ENCODE peak calls at places on chromosomes 7 and 10, in five cellular contexts. One of them, this sample, is unnamed.

GRCh38 chr7:149414745-149415390 is 46.0 kb downstream of the ZNF777 start:
- DNase-seq in endothelial cell: peak
- DNase-seq in ovary: peak
- DNase-seq in HCT116: no peak
- DNase-seq in cardiac muscle cell: peak
- DNase-seq in this sample: peak

GRCh38 chr7:105014725-105015630 is 973 bp downstream of the KMT2E start:
- DNase-seq in endothelial cell: peak
- DNase-seq in ovary: peak
- DNase-seq in HCT116: no peak
- DNase-seq in cardiac muscle cell: peak
- DNase-seq in this sample: peak

GRCh38 chr10:130014734-130015695 is 50.9 kb upstream of the EBF3 start:
- DNase-seq in endothelial cell: no peak
- DNase-seq in ovary: no peak
- DNase-seq in HCT116: no peak
- DNase-seq in cardiac muscle cell: no peak
- DNase-seq in this sample: no peak

GRCh38 chr7:21912305-21912704 is 33.4 kb downstream of the CDCA7L start:
- DNase-seq in endothelial cell: no peak
- DNase-seq in ovary: peak
- DNase-seq in HCT116: no peak
- DNase-seq in cardiac muscle cell: peak
- DNase-seq in this sample: no peak

GRCh38 chr10:14707441-14707840 is 67.3 kb downstream of the FAM107B start:
- DNase-seq in endothelial cell: no peak
- DNase-seq in ovary: no peak
- DNase-seq in HCT116: no peak
- DNase-seq in cardiac muscle cell: peak
- DNase-seq in this sample: no peak

GRCh38 chr7:113289140-113289740 is 170.9 kb upstream of the SMIM30 start:
- DNase-seq in endothelial cell: no peak
- DNase-seq in ovary: no peak
- DNase-seq in HCT116: peak
- DNase-seq in cardiac muscle cell: peak
- DNase-seq in this sample: no peak

GRCh38 chr10:24207781-24208611 is 942 bp upstream of the KIAA1217 start:
- DNase-seq in endothelial cell: peak
- DNase-seq in ovary: peak
- DNase-seq in HCT116: no peak
- DNase-seq in cardiac muscle cell: peak
- DNase-seq in this sample: no peak

GRCh38 chr7:131288446-131288845 is 39.2 kb upstream of the MKLN1 start:
- DNase-seq in endothelial cell: no peak
- DNase-seq in ovary: no peak
- DNase-seq in HCT116: no peak
- DNase-seq in cardiac muscle cell: no peak
- DNase-seq in this sample: no peak

GRCh38 chr10:87734987-87735827 is 75.5 kb downstream of the PAPSS2 start:
- DNase-seq in endothelial cell: peak
- DNase-seq in ovary: peak
- DNase-seq in HCT116: peak
- DNase-seq in cardiac muscle cell: peak
- DNase-seq in this sample: peak

GRCh38 chr10:48614481-48615383 is 9.9 kb upstream of the ARHGAP22 start:
- DNase-seq in endothelial cell: no peak
- DNase-seq in ovary: no peak
- DNase-seq in HCT116: no peak
- DNase-seq in cardiac muscle cell: peak
- DNase-seq in this sample: no peak

GRCh38 chr10:130862626-130863025 is 448.9 kb downstream of the TCERG1L start:
- DNase-seq in endothelial cell: no peak
- DNase-seq in ovary: no peak
- DNase-seq in HCT116: no peak
- DNase-seq in cardiac muscle cell: no peak
- DNase-seq in this sample: no peak

GRCh38 chr10:132397036-132397541 is at the start of gene PWWP2B:
- DNase-seq in endothelial cell: peak
- DNase-seq in ovary: peak
- DNase-seq in HCT116: no peak
- DNase-seq in cardiac muscle cell: peak
- DNase-seq in this sample: peak

DNA sequence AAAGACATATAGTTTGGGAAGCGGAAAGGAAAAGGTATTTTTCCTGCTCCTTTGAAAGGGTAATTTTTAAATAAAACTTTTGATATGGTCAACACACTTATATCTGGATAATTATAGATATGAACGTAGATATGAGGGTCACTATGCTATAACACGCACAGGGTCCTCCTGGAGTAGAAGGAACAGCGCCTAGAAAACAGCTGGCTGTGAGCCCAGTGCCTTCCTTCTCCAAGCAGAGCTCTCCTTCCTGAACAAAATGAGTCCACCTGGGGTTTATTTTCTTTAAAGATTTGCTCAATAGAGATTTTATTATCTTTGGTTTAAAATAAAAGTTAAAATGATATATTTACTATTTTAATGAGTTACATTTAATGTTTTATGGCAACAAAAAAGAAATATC is 13.1 kb downstream of the STEAP1 start:
- DNase-seq in endothelial cell: no peak
- DNase-seq in ovary: no peak
- DNase-seq in HCT116: no peak
- DNase-seq in cardiac muscle cell: no peak
- DNase-seq in this sample: no peak
- TF ChIP-seq CTCF in endothelial cell: no peak
- TF ChIP-seq CTCF in ovary: no peak
- TF ChIP-seq CTCF in HCT116: no peak
- TF ChIP-seq CTCF in cardiac muscle cell: no peak
- TF ChIP-seq CTCF in this sample: no peak

GRCh38 chr10:37268266-37268665 is 142.9 kb downstream of the ANKRD30A start:
- DNase-seq in endothelial cell: no peak
- DNase-seq in ovary: no peak
- DNase-seq in HCT116: no peak
- DNase-seq in cardiac muscle cell: no peak
- DNase-seq in this sample: no peak

DNA sequence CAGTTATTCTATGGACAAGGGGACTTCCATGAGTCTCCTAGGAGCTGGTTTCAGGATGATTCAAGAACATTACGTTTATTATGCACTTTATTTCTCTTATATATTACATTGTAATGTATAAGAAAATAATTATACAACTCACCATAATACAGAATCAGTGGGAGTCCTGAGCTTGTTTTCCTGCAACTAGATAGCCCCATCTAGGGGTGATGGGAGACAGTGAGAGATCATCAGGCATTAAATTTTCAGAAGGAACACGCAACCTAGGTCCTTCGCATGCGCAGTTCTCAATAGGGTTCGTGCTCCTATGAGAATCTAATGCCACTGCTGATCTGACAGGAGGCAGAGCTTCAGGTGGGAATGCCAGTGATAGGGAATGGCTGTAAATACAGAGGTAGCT is 137.9 kb downstream of the ANKRD30A start:
- DNase-seq in endothelial cell: no peak
- DNase-seq in ovary: no peak
- DNase-seq in HCT116: no peak
- DNase-seq in cardiac muscle cell: no peak
- DNase-seq in this sample: no peak
- TF ChIP-seq CTCF in endothelial cell: no peak
- TF ChIP-seq CTCF in ovary: no peak
- TF ChIP-seq CTCF in HCT116: no peak
- TF ChIP-seq CTCF in cardiac muscle cell: no peak
- TF ChIP-seq CTCF in this sample: no peak

GRCh38 chr7:9600974-9601373 is 1167.6 kb downstream of the NXPH1 start:
- DNase-seq in endothelial cell: peak
- DNase-seq in ovary: no peak
- DNase-seq in HCT116: no peak
- DNase-seq in cardiac muscle cell: no peak
- DNase-seq in this sample: peak
- TF ChIP-seq CTCF in endothelial cell: peak
- TF ChIP-seq CTCF in ovary: no peak
- TF ChIP-seq CTCF in HCT116: peak
- TF ChIP-seq CTCF in cardiac muscle cell: no peak
- TF ChIP-seq CTCF in this sample: peak

GRCh38 chr7:27300401-27300800 is 57.8 kb downstream of the EVX1 start:
- DNase-seq in endothelial cell: no peak
- DNase-seq in ovary: no peak
- DNase-seq in HCT116: no peak
- DNase-seq in cardiac muscle cell: no peak
- DNase-seq in this sample: no peak

GRCh38 chr7:27303021-27303420 is 60.4 kb downstream of the EVX1 start:
- DNase-seq in endothelial cell: no peak
- DNase-seq in ovary: peak
- DNase-seq in HCT116: no peak
- DNase-seq in cardiac muscle cell: no peak
- DNase-seq in this sample: no peak

GRCh38 chr7:27305854-27306253 is 63.3 kb downstream of the EVX1 start:
- DNase-seq in endothelial cell: no peak
- DNase-seq in ovary: no peak
- DNase-seq in HCT116: no peak
- DNase-seq in cardiac muscle cell: no peak
- DNase-seq in this sample: no peak

GRCh38 chr7:27302590-27302989 is 60.0 kb downstream of the EVX1 start:
- DNase-seq in endothelial cell: no peak
- DNase-seq in ovary: no peak
- DNase-seq in HCT116: no peak
- DNase-seq in cardiac muscle cell: no peak
- DNase-seq in this sample: no peak
- TF ChIP-seq CTCF in endothelial cell: no peak
- TF ChIP-seq CTCF in ovary: no peak
- TF ChIP-seq CTCF in HCT116: no peak
- TF ChIP-seq CTCF in cardiac muscle cell: no peak
- TF ChIP-seq CTCF in this sample: no peak

GRCh38 chr10:43198682-43199005 is 60.4 kb downstream of the CSGALNACT2 start:
- DNase-seq in endothelial cell: no peak
- DNase-seq in ovary: no peak
- DNase-seq in HCT116: no peak
- DNase-seq in cardiac muscle cell: no peak
- DNase-seq in this sample: no peak
- TF ChIP-seq CTCF in endothelial cell: no peak
- TF ChIP-seq CTCF in ovary: no peak
- TF ChIP-seq CTCF in HCT116: no peak
- TF ChIP-seq CTCF in cardiac muscle cell: no peak
- TF ChIP-seq CTCF in this sample: no peak

GRCh38 chr10:84848967-84849366 is 520.6 kb downstream of the CCSER2 start:
- DNase-seq in endothelial cell: no peak
- DNase-seq in ovary: no peak
- DNase-seq in HCT116: no peak
- DNase-seq in cardiac muscle cell: no peak
- DNase-seq in this sample: no peak

GRCh38 chr10:84850826-84851225 is 522.4 kb downstream of the CCSER2 start:
- DNase-seq in endothelial cell: no peak
- DNase-seq in ovary: no peak
- DNase-seq in HCT116: no peak
- DNase-seq in cardiac muscle cell: no peak
- DNase-seq in this sample: no peak

GRCh38 chr10:84846646-84847045 is 518.3 kb downstream of the CCSER2 start:
- DNase-seq in endothelial cell: no peak
- DNase-seq in ovary: no peak
- DNase-seq in HCT116: no peak
- DNase-seq in cardiac muscle cell: no peak
- DNase-seq in this sample: peak

GRCh38 chr10:84842593-84842992 is 514.2 kb downstream of the CCSER2 start:
- DNase-seq in endothelial cell: no peak
- DNase-seq in ovary: no peak
- DNase-seq in HCT116: no peak
- DNase-seq in cardiac muscle cell: no peak
- DNase-seq in this sample: no peak

GRCh38 chr10:84845628-84846261 is 517.4 kb downstream of the CCSER2 start:
- DNase-seq in endothelial cell: peak
- DNase-seq in ovary: no peak
- DNase-seq in HCT116: peak
- DNase-seq in cardiac muscle cell: no peak
- DNase-seq in this sample: no peak
- TF ChIP-seq CTCF in endothelial cell: no peak
- TF ChIP-seq CTCF in ovary: no peak
- TF ChIP-seq CTCF in HCT116: peak
- TF ChIP-seq CTCF in cardiac muscle cell: no peak
- TF ChIP-seq CTCF in this sample: peak

DNA sequence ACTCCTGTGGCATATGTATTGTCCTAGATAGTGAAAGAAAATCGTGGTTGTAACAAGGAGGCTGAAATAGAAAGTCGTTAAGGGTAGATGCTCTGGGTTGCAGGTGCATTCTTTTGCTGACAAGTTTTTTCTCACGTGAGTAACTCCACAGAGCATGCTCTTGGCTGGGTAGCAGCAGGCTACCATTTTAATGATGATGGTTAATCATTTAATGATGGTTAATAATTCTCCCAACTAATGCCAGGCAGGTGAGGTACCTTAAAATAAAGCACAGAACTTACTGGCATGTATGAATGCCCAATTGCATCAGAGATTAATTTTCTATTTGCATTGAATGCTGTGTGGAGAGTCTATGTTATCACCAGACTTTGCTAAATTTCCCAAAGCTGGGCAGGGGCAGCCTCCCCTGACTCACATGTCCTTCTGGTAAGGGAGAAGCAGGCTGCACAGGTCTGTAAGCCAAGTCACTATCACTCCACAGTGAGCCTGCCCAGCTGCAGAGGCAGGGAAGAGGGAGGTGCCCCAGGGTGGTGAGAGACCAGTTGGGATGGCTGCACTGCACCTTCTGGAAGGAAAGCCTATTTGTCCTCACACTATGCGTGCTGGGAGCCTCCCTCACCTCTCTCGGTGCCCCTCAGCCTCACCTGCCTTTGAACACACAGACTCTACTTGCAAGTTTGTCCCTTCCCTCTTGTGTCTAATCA is 287.0 kb upstream of the IGFBP3 start:
- DNase-seq in endothelial cell: no peak
- DNase-seq in ovary: no peak
- DNase-seq in HCT116: no peak
- DNase-seq in cardiac muscle cell: no peak
- DNase-seq in this sample: no peak
- TF ChIP-seq CTCF in endothelial cell: no peak
- TF ChIP-seq CTCF in ovary: no peak
- TF ChIP-seq CTCF in HCT116: no peak
- TF ChIP-seq CTCF in cardiac muscle cell: no peak
- TF ChIP-seq CTCF in this sample: no peak

DNA sequence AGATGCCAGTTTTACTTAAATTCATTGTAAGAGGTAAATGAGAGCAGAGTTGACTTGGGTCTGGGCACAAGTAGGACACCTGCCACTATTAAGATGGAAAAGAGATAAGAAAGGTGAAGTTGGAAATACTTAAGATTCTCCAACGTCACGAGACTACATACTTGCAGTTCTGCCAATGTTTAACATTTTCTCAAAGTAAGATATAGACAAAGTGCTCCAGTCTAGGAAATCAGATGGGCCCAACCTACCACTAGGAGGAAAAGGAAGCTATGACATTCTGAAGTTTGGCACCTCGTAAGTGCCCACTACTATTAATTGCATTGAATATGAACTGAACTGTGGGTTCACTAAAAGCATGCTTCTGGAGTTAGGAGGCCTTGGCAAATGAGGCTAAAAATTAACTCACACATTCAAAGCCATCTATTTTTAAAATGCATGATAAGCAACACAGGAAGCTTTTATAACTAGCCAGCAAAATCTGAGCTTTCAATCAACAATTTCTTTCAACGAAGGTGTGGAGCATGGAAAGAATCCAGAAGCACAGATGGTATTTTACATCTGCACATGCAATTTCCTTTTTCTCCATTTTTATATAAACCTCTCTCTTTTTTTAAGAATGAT is 149.7 kb downstream of the LRRTM3 start:
- DNase-seq in endothelial cell: no peak
- DNase-seq in ovary: no peak
- DNase-seq in HCT116: no peak
- DNase-seq in cardiac muscle cell: no peak
- DNase-seq in this sample: no peak
- TF ChIP-seq CTCF in endothelial cell: no peak
- TF ChIP-seq CTCF in ovary: no peak
- TF ChIP-seq CTCF in HCT116: no peak
- TF ChIP-seq CTCF in cardiac muscle cell: no peak
- TF ChIP-seq CTCF in this sample: no peak

GRCh38 chr7:14734839-14735321 is 167.7 kb downstream of the DGKB start:
- DNase-seq in endothelial cell: peak
- DNase-seq in ovary: no peak
- DNase-seq in HCT116: no peak
- DNase-seq in cardiac muscle cell: no peak
- DNase-seq in this sample: peak
- TF ChIP-seq CTCF in endothelial cell: peak
- TF ChIP-seq CTCF in ovary: no peak
- TF ChIP-seq CTCF in HCT116: peak
- TF ChIP-seq CTCF in cardiac muscle cell: peak
- TF ChIP-seq CTCF in this sample: peak

This sample was measured in nephron progenitor cell.